ENCODE peak calls at places on chromosomes 1 and 21, in eight cellular contexts. C, U, D, W, Z, I, J and N are unnamed samples.

GRCh38 chr1:205739348-205740160 is 10.4 kb downstream of the NUCKS1 start:
- DNase-seq in U (no peak), J (no peak), C (peak; percentile 63), W (no peak), D (no peak), Z (no peak), I (no peak), N (no peak)

GRCh38 chr1:5619469-5619868 is 372.8 kb downstream of the NPHP4 start:
- DNase-seq in D (no peak), Z (no peak), I (no peak), C (no peak), J (no peak), U (no peak), W (no peak), N (no peak)

GRCh38 chr1:36320291-36320758 is 3.1 kb downstream of the EVA1B start:
- DNase-seq in U (no peak), C (no peak), Z (no peak), D (no peak), J (no peak), I (no peak), W (no peak), N (no peak)

GRCh38 chr21:38950388-38951094 is 144.8 kb downstream of the ETS2 start:
- DNase-seq in I (no peak), Z (no peak), D (peak; percentile 44), W (no peak), U (no peak), J (no peak), C (peak; percentile 22), N (no peak)

GRCh38 chr1:235563513-235563912 is 59.3 kb upstream of the B3GALNT2 start:
- DNase-seq in Z (no peak), J (no peak), W (no peak), U (no peak), D (no peak), C (no peak), I (no peak), N (no peak)

GRCh38 chr1:109610609-109611307 is 8.7 kb downstream of the GNAT2 start:
- DNase-seq in C (no peak), I (no peak), Z (no peak), J (no peak), D (no peak), W (no peak), U (no peak), N (no peak)

GRCh38 chr1:58879464-58879863 is 95.6 kb upstream of the JUN start:
- DNase-seq in J (no peak), I (no peak), Z (no peak), W (no peak), C (peak; percentile 31), D (no peak), U (no peak), N (no peak)

GRCh38 chr1:22826630-22827580 is 116.3 kb downstream of the EPHB2 start:
- DNase-seq in C (peak; percentile 52), W (no peak), U (no peak), J (no peak), Z (no peak), I (no peak), D (no peak), N (no peak)

GRCh38 chr1:211660718-211661222 is 14.7 kb downstream of the NEK2 start:
- DNase-seq in D (no peak), I (no peak), Z (no peak), W (no peak), J (no peak), U (no peak), C (no peak), N (no peak)

GRCh38 chr1:26991310-26992116 is 2.0 kb upstream of the TRNP1 start:
- DNase-seq in J (no peak), D (no peak), U (peak; percentile 51), W (no peak), I (no peak), Z (no peak), C (no peak), N (no peak)

GRCh38 chr1:202643397-202644218 is 66.6 kb downstream of the SYT2 start:
- DNase-seq in J (no peak), Z (no peak), D (no peak), C (no peak), W (no peak), U (no peak), I (peak; percentile 28), N (no peak)